ENCODE peak calls at places on chromosomes 7 and 10, in ten cellular contexts. One of them, this sample, is unnamed.

GRCh38 chr10:27857616-27858015 is 112.0 kb upstream of the MKX start:
- DNase-seq in endodermal cell: no peak
- DNase-seq in Panc1: no peak
- DNase-seq in upper lobe of right lung: no peak
- DNase-seq in colonic mucosa: no peak
- DNase-seq in SJSA1: no peak
- DNase-seq in tibial nerve: no peak
- DNase-seq in effector memory CD4-positive, alpha-beta T cell: no peak
- DNase-seq in cardiac muscle cell: no peak
- DNase-seq in GM23338: peak; percentile 23
- DNase-seq in this sample: no peak

GRCh38 chr10:28841625-28842024 is 164.3 kb downstream of the BAMBI start:
- DNase-seq in endodermal cell: peak; percentile 7
- DNase-seq in Panc1: no peak
- DNase-seq in upper lobe of right lung: no peak
- DNase-seq in colonic mucosa: no peak
- DNase-seq in SJSA1: peak; percentile 61
- DNase-seq in tibial nerve: no peak
- DNase-seq in effector memory CD4-positive, alpha-beta T cell: no peak
- DNase-seq in cardiac muscle cell: peak; percentile 59
- DNase-seq in GM23338: no peak
- DNase-seq in this sample: peak; percentile 68

GRCh38 chr7:4791738-4792536 is 16.5 kb downstream of the AP5Z1 start:
- DNase-seq in endodermal cell: peak; percentile 96
- DNase-seq in Panc1: no peak
- DNase-seq in upper lobe of right lung: peak; percentile 83
- DNase-seq in colonic mucosa: peak; percentile 77
- DNase-seq in SJSA1: no peak
- DNase-seq in tibial nerve: peak; percentile 85
- DNase-seq in effector memory CD4-positive, alpha-beta T cell: peak; percentile 62
- DNase-seq in cardiac muscle cell: peak; percentile 64
- DNase-seq in GM23338: peak; percentile 96
- DNase-seq in this sample: peak; percentile 77

GRCh38 chr7:98810166-98810802 is 59.5 kb downstream of the TMEM130 start:
- DNase-seq in endodermal cell: no peak
- DNase-seq in Panc1: no peak
- DNase-seq in upper lobe of right lung: no peak
- DNase-seq in colonic mucosa: no peak
- DNase-seq in SJSA1: peak; percentile 85
- DNase-seq in tibial nerve: no peak
- DNase-seq in effector memory CD4-positive, alpha-beta T cell: no peak
- DNase-seq in cardiac muscle cell: peak; percentile 52
- DNase-seq in GM23338: no peak
- DNase-seq in this sample: no peak

GRCh38 chr10:117126034-117126433 is 12.0 kb downstream of the VAX1 start:
- DNase-seq in endodermal cell: peak; percentile 47
- DNase-seq in Panc1: no peak
- DNase-seq in upper lobe of right lung: no peak
- DNase-seq in colonic mucosa: no peak
- DNase-seq in SJSA1: no peak
- DNase-seq in tibial nerve: no peak
- DNase-seq in effector memory CD4-positive, alpha-beta T cell: no peak
- DNase-seq in cardiac muscle cell: no peak
- DNase-seq in GM23338: no peak
- DNase-seq in this sample: no peak

GRCh38 chr10:79209340-79209739 is 137.9 kb upstream of the PPIF start:
- DNase-seq in endodermal cell: no peak
- DNase-seq in Panc1: no peak
- DNase-seq in upper lobe of right lung: no peak
- DNase-seq in colonic mucosa: no peak
- DNase-seq in SJSA1: no peak
- DNase-seq in tibial nerve: no peak
- DNase-seq in effector memory CD4-positive, alpha-beta T cell: no peak
- DNase-seq in cardiac muscle cell: no peak
- DNase-seq in GM23338: no peak
- DNase-seq in this sample: no peak

GRCh38 chr7:106068986-106069385 is 43.1 kb downstream of the SYPL1 start:
- DNase-seq in endodermal cell: no peak
- DNase-seq in Panc1: no peak
- DNase-seq in upper lobe of right lung: no peak
- DNase-seq in colonic mucosa: no peak
- DNase-seq in SJSA1: no peak
- DNase-seq in tibial nerve: no peak
- DNase-seq in effector memory CD4-positive, alpha-beta T cell: no peak
- DNase-seq in cardiac muscle cell: peak; percentile 7
- DNase-seq in GM23338: no peak
- DNase-seq in this sample: peak; percentile 28

GRCh38 chr10:79391231-79392019 is 44.2 kb downstream of the PPIF start:
- DNase-seq in endodermal cell: peak; percentile 39
- DNase-seq in Panc1: no peak
- DNase-seq in upper lobe of right lung: peak; percentile 61
- DNase-seq in colonic mucosa: peak; percentile 16
- DNase-seq in SJSA1: no peak
- DNase-seq in tibial nerve: no peak
- DNase-seq in effector memory CD4-positive, alpha-beta T cell: no peak
- DNase-seq in cardiac muscle cell: no peak
- DNase-seq in GM23338: no peak
- DNase-seq in this sample: no peak

GRCh38 chr10:51860257-51860656 is 160.9 kb upstream of the CSTF2T start:
- DNase-seq in endodermal cell: no peak
- DNase-seq in Panc1: no peak
- DNase-seq in upper lobe of right lung: no peak
- DNase-seq in colonic mucosa: peak; percentile 18
- DNase-seq in SJSA1: no peak
- DNase-seq in tibial nerve: no peak
- DNase-seq in effector memory CD4-positive, alpha-beta T cell: no peak
- DNase-seq in cardiac muscle cell: peak; percentile 46
- DNase-seq in GM23338: no peak
- DNase-seq in this sample: no peak

GRCh38 chr10:120436431-120437142 is 20.4 kb upstream of the PLPP4 start:
- DNase-seq in endodermal cell: no peak
- DNase-seq in Panc1: no peak
- DNase-seq in upper lobe of right lung: no peak
- DNase-seq in colonic mucosa: no peak
- DNase-seq in SJSA1: no peak
- DNase-seq in tibial nerve: no peak
- DNase-seq in effector memory CD4-positive, alpha-beta T cell: no peak
- DNase-seq in cardiac muscle cell: no peak
- DNase-seq in GM23338: no peak
- DNase-seq in this sample: no peak

DNA sequence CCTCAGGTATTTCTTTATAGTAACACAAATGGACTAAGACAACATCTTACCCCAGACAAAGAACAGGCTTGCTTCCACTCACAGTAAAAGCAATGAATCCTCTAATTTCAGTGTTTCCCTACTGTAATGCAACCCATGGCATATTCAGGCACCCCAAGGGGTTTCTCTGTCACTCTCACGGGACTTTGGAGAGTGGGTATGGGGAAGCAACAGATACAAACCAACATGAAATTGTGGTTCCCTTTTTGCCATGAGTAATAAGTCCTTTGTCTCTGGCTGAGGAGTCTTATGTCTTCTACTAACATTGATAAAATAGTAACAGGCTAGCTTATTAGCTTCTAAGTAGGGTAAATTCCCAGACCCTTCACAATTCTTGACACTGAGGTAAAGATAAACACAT is 51.4 kb upstream of the AOAH start:
- DNase-seq in endodermal cell: no peak
- DNase-seq in Panc1: no peak
- DNase-seq in upper lobe of right lung: no peak
- DNase-seq in colonic mucosa: no peak
- DNase-seq in SJSA1: no peak
- DNase-seq in tibial nerve: no peak
- DNase-seq in effector memory CD4-positive, alpha-beta T cell: no peak
- DNase-seq in cardiac muscle cell: no peak
- DNase-seq in GM23338: no peak
- DNase-seq in this sample: no peak
- H3K4me1 ChIP-seq in endodermal cell: no peaks in the 10 kb centered on the region
- H3K4me1 ChIP-seq in Panc1: no peaks in the 10 kb centered on the region
- H3K4me1 ChIP-seq in upper lobe of right lung: peaks cover 12% of the 10 kb centered on the region
- H3K4me1 ChIP-seq in colonic mucosa: no peaks in the 10 kb centered on the region
- H3K4me1 ChIP-seq in SJSA1: peaks cover 4% of the 10 kb centered on the region
- H3K4me1 ChIP-seq in tibial nerve: no peaks in the 10 kb centered on the region
- H3K4me1 ChIP-seq in effector memory CD4-positive, alpha-beta T cell: peaks cover 39% of the 10 kb centered on the region
- H3K4me1 ChIP-seq in cardiac muscle cell: no peaks in the 10 kb centered on the region
- H3K4me1 ChIP-seq in GM23338: no peaks in the 10 kb centered on the region
- H3K4me1 ChIP-seq in this sample: no peaks in the 10 kb centered on the region

GRCh38 chr10:6592080-6592479 is 12.0 kb upstream of the PRKCQ start:
- DNase-seq in endodermal cell: no peak
- DNase-seq in Panc1: no peak
- DNase-seq in upper lobe of right lung: no peak
- DNase-seq in colonic mucosa: no peak
- DNase-seq in SJSA1: no peak
- DNase-seq in tibial nerve: no peak
- DNase-seq in effector memory CD4-positive, alpha-beta T cell: no peak
- DNase-seq in cardiac muscle cell: no peak
- DNase-seq in GM23338: no peak
- DNase-seq in this sample: no peak

GRCh38 chr10:6588082-6588481 is 8.0 kb upstream of the PRKCQ start:
- DNase-seq in endodermal cell: no peak
- DNase-seq in Panc1: no peak
- DNase-seq in upper lobe of right lung: no peak
- DNase-seq in colonic mucosa: no peak
- DNase-seq in SJSA1: no peak
- DNase-seq in tibial nerve: no peak
- DNase-seq in effector memory CD4-positive, alpha-beta T cell: no peak
- DNase-seq in cardiac muscle cell: no peak
- DNase-seq in GM23338: no peak
- DNase-seq in this sample: no peak

GRCh38 chr10:6591668-6592067 is 11.6 kb upstream of the PRKCQ start:
- DNase-seq in endodermal cell: no peak
- DNase-seq in Panc1: no peak
- DNase-seq in upper lobe of right lung: no peak
- DNase-seq in colonic mucosa: no peak
- DNase-seq in SJSA1: no peak
- DNase-seq in tibial nerve: no peak
- DNase-seq in effector memory CD4-positive, alpha-beta T cell: no peak
- DNase-seq in cardiac muscle cell: no peak
- DNase-seq in GM23338: no peak
- DNase-seq in this sample: no peak

GRCh38 chr10:6590100-6590499 is 10.0 kb upstream of the PRKCQ start:
- DNase-seq in endodermal cell: no peak
- DNase-seq in Panc1: no peak
- DNase-seq in upper lobe of right lung: no peak
- DNase-seq in colonic mucosa: no peak
- DNase-seq in SJSA1: no peak
- DNase-seq in tibial nerve: no peak
- DNase-seq in effector memory CD4-positive, alpha-beta T cell: no peak
- DNase-seq in cardiac muscle cell: no peak
- DNase-seq in GM23338: no peak
- DNase-seq in this sample: no peak

GRCh38 chr10:6589287-6590094 is 9.4 kb upstream of the PRKCQ start:
- DNase-seq in endodermal cell: no peak
- DNase-seq in Panc1: no peak
- DNase-seq in upper lobe of right lung: no peak
- DNase-seq in colonic mucosa: no peak
- DNase-seq in SJSA1: no peak
- DNase-seq in tibial nerve: no peak
- DNase-seq in effector memory CD4-positive, alpha-beta T cell: no peak
- DNase-seq in cardiac muscle cell: no peak
- DNase-seq in GM23338: no peak
- DNase-seq in this sample: no peak
- H3K4me1 ChIP-seq in endodermal cell: peaks cover 3% of the 10 kb centered on the region
- H3K4me1 ChIP-seq in Panc1: no peaks in the 10 kb centered on the region
- H3K4me1 ChIP-seq in upper lobe of right lung: no peaks in the 10 kb centered on the region
- H3K4me1 ChIP-seq in colonic mucosa: no peaks in the 10 kb centered on the region
- H3K4me1 ChIP-seq in SJSA1: no peaks in the 10 kb centered on the region
- H3K4me1 ChIP-seq in tibial nerve: no peaks in the 10 kb centered on the region
- H3K4me1 ChIP-seq in effector memory CD4-positive, alpha-beta T cell: peaks cover 70% of the 10 kb centered on the region
- H3K4me1 ChIP-seq in cardiac muscle cell: peaks cover 6% of the 10 kb centered on the region
- H3K4me1 ChIP-seq in GM23338: no peaks in the 10 kb centered on the region
- H3K4me1 ChIP-seq in this sample: no peaks in the 10 kb centered on the region

DNA sequence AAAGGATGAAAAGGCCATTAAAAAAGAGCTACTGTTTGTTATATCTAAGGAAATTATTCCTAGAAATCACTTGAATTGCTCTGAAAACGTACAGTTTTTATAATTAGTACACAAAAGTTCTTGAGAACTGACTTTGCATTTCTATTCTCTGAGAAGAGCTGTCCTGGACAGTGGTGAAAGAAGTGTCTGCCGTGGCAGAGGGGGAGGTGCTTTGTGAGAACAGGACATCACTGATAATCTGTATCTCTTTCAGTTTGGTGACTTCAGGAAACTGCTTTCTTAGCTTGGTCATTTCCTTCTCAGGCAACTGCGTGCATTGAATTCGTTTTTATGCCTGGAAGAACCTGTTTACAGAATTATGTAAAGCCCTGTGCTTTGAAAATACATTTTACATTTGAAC is 52.1 kb downstream of the POLL start:
- DNase-seq in endodermal cell: no peak
- DNase-seq in Panc1: no peak
- DNase-seq in upper lobe of right lung: no peak
- DNase-seq in colonic mucosa: no peak
- DNase-seq in SJSA1: no peak
- DNase-seq in tibial nerve: no peak
- DNase-seq in effector memory CD4-positive, alpha-beta T cell: no peak
- DNase-seq in cardiac muscle cell: no peak
- DNase-seq in GM23338: no peak
- DNase-seq in this sample: no peak
- H3K4me1 ChIP-seq in endodermal cell: no peaks in the 10 kb centered on the region
- H3K4me1 ChIP-seq in Panc1: no peaks in the 10 kb centered on the region
- H3K4me1 ChIP-seq in upper lobe of right lung: no peaks in the 10 kb centered on the region
- H3K4me1 ChIP-seq in colonic mucosa: no peaks in the 10 kb centered on the region
- H3K4me1 ChIP-seq in SJSA1: no peaks in the 10 kb centered on the region
- H3K4me1 ChIP-seq in tibial nerve: no peaks in the 10 kb centered on the region
- H3K4me1 ChIP-seq in effector memory CD4-positive, alpha-beta T cell: no peaks in the 10 kb centered on the region
- H3K4me1 ChIP-seq in cardiac muscle cell: no peaks in the 10 kb centered on the region
- H3K4me1 ChIP-seq in GM23338: peaks cover 21% of the 10 kb centered on the region
- H3K4me1 ChIP-seq in this sample: no peaks in the 10 kb centered on the region

DNA sequence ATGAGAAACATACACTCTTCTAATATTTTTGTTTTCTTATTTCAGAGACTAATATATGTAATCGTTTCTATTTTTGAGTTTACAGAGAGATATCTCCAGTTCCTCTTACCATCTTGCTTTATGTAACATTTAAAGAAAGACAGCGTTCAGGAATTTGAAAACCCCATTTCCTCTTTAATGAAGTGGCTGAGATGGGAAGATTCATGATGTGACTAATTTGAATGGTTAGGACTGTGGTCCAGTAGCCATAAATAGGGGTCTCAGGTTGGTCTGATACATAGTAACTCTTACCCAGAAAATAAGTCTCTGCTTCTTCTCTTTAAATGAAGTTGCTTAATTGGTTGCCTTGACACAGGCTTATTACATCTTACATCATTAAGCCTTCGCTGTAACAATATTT is 6.9 kb downstream of the KMT2E start:
- DNase-seq in endodermal cell: no peak
- DNase-seq in Panc1: no peak
- DNase-seq in upper lobe of right lung: no peak
- DNase-seq in colonic mucosa: no peak
- DNase-seq in SJSA1: no peak
- DNase-seq in tibial nerve: no peak
- DNase-seq in effector memory CD4-positive, alpha-beta T cell: no peak
- DNase-seq in cardiac muscle cell: no peak
- DNase-seq in GM23338: no peak
- DNase-seq in this sample: no peak
- H3K4me1 ChIP-seq in endodermal cell: no peaks in the 10 kb centered on the region
- H3K4me1 ChIP-seq in Panc1: peaks cover 33% of the 10 kb centered on the region
- H3K4me1 ChIP-seq in upper lobe of right lung: peaks cover 79% of the 10 kb centered on the region
- H3K4me1 ChIP-seq in colonic mucosa: peaks cover 11% of the 10 kb centered on the region
- H3K4me1 ChIP-seq in SJSA1: peaks cover 33% of the 10 kb centered on the region
- H3K4me1 ChIP-seq in tibial nerve: peaks cover 57% of the 10 kb centered on the region
- H3K4me1 ChIP-seq in effector memory CD4-positive, alpha-beta T cell: peaks cover 20% of the 10 kb centered on the region
- H3K4me1 ChIP-seq in cardiac muscle cell: peaks cover 37% of the 10 kb centered on the region
- H3K4me1 ChIP-seq in GM23338: peaks cover 58% of the 10 kb centered on the region
- H3K4me1 ChIP-seq in this sample: peaks cover 73% of the 10 kb centered on the region